ENCODE peak calls at places on chromosomes 16 and 17, in five cellular contexts. Z is IMR-90, P is HepG2, C is GM12878, U is SK-N-SH. T is an unnamed sample.

GRCh38 chr17:2084129-2084765 is 29.3 kb downstream of the HIC1 start:
- DNase-seq in U (peak; percentile 61), C (no peak), Z (peak; percentile 53), P (no peak), T (peak; percentile 63)

GRCh38 chr17:66655861-66656260 is 179.1 kb upstream of the CACNG5 start:
- DNase-seq in Z (peak; percentile 80), P (no peak), U (no peak), C (no peak), T (peak; percentile 17)

GRCh38 chr17:77644981-77645380 is 313.5 kb upstream of the TNRC6C start:
- DNase-seq in Z (no peak), U (no peak), C (no peak), P (no peak), T (peak; percentile 16)

GRCh38 chr16:2977440-2977839 is 2.8 kb downstream of the PKMYT1 start:
- DNase-seq in Z (no peak), U (no peak), C (no peak), P (no peak), T (no peak)

GRCh38 chr17:37676115-37676925 is 33.1 kb upstream of the DDX52 start:
- DNase-seq in Z (peak; percentile 64), P (peak; percentile 94), U (no peak), C (no peak), T (no peak)

GRCh38 chr17:9002610-9003354 is 18.5 kb upstream of the NTN1 start:
- DNase-seq in Z (no peak), C (no peak), P (no peak), U (peak; percentile 43), T (no peak)

GRCh38 chr16:50699345-50700159 is 6.1 kb downstream of the NOD2 start:
- DNase-seq in U (no peak), Z (peak; percentile 12), C (no peak), P (peak; percentile 18), T (no peak)

GRCh38 chr16:55478827-55479559 is at the start of gene MMP2:
- DNase-seq in C (no peak), P (no peak), Z (peak; percentile 79), U (peak; percentile 96), T (no peak)

GRCh38 chr17:42814633-42815399 is 9.3 kb downstream of the BECN1 start:
- DNase-seq in Z (peak; percentile 81), U (no peak), P (no peak), C (no peak), T (no peak)

GRCh38 chr17:58344047-58344790 is 7.8 kb downstream of the SUPT4H1 start:
- DNase-seq in U (no peak), P (no peak), C (peak; percentile 98), Z (no peak), T (no peak)

GRCh38 chr16:69087161-69087581 is 18.3 kb upstream of the HAS3 start:
- DNase-seq in U (no peak), P (no peak), C (no peak), Z (no peak), T (no peak)

GRCh38 chr17:49407981-49408501 is 6.6 kb downstream of the PHB1 start:
- DNase-seq in C (no peak), P (peak; percentile 87), Z (peak; percentile 56), U (peak; percentile 92), T (peak; percentile 81)

GRCh38 chr17:37299257-37299985 is 76.4 kb upstream of the C17orf78 start:
- DNase-seq in P (no peak), C (no peak), U (no peak), Z (no peak), T (no peak)

GRCh38 chr16:66441586-66442375 is 14.7 kb downstream of the BEAN1 start:
- DNase-seq in U (no peak), Z (peak; percentile 44), P (no peak), C (no peak), T (no peak)

GRCh38 chr16:66442502-66443268 is 15.6 kb downstream of the BEAN1 start:
- DNase-seq in Z (no peak), C (no peak), U (no peak), P (no peak), T (no peak)

GRCh38 chr16:66443269-66443652 is 16.2 kb downstream of the BEAN1 start:
- DNase-seq in C (no peak), Z (no peak), P (no peak), U (no peak), T (no peak)

GRCh38 chr16:66446737-66447136 is 19.6 kb downstream of the BEAN1 start:
- DNase-seq in Z (no peak), P (no peak), U (no peak), C (no peak), T (no peak)

GRCh38 chr16:66444049-66444481 is 17.0 kb downstream of the BEAN1 start:
- DNase-seq in Z (no peak), P (peak; percentile 55), U (no peak), C (no peak), T (no peak)
- TF ChIP-seq MXI1 in Z (no peak), P (no peak), U (no peak), C (no peak), T (no peak)

GRCh38 chr17:50800196-50800700 is 32.9 kb upstream of the ANKRD40CL start:
- DNase-seq in U (no peak), C (no peak), P (no peak), Z (no peak), T (no peak)
- TF ChIP-seq MXI1 in U (no peak), C (no peak), P (no peak), Z (no peak), T (no peak)

DNA sequence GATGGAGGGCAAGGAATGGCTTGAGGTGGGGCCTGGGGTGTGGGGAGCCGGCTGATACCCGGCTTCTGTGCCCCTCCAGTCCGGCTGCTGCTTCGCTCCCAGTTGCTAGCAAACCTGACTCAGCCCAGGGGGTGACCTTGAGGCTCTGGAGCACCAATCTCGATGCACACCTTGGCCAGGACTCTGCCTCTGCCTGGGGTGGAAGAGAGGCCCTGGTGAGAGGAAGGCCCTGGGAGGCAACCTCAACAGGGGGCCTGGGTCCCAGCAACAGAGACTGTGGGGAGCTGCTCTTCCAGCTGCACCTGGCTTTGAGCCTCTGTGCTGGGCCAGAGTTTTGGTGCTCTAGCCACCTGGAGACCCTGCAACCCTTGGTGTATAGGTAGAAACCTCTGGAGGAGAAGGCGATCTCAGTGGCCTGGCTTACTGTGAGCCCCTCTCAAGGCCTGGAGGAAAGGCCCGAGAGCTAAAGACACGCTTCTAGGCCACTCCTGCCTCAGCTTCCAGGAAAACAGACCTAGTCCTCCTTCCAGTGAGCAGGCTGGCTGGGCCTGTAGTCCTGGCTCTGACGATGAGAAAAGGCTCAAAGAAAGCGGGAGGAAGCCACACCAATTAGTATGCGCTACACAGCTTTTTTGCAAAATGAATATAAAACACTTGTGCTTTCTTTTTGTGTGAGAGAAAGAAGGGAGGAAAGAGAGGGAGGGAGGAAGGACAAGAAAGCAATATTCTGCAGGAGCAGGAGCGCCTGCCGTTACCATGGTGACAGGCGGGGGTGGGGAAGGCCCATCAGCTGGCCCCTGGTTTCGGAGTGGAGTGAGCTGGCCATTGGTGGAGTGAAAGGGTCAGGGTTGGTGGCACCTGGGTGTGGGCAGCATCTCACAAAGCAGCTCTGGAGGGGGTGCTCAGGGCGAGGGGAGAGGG is 51.0 kb downstream of the VAC14 start:
- DNase-seq in P (no peak), U (peak; percentile 51), Z (no peak), C (no peak), T (no peak)
- TF ChIP-seq MXI1 in P (no peak), U (no peak), Z (no peak), C (no peak), T (no peak)

DNA sequence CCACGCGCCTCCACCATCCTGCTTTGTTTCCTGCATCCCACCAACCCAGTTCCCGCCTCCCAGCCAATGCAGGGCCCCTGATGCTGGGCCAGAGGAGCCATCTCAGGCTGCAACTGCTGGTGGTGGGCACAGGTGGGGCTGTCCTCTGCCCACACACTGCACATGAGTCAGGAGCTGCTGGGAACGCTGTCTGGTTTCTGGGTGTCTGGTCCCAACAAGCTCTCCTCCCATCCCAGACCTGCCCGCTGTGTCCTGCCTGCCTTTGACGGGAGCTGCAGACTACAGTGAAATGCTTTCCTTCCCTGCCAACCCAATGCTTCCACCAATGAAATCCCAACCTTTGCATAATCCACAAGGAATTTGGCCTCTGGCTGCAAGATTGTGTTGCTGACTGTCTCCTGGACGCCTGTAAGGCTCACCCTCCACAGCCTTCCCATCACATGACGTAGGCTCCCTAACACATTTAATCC is 98.9 kb downstream of the N4BP1 start:
- DNase-seq in Z (peak; percentile 68), C (no peak), P (no peak), U (no peak), T (no peak)
- TF ChIP-seq MXI1 in Z (no peak), C (no peak), P (no peak), U (no peak), T (no peak)

GRCh38 chr16:13453938-13454553 is 465.9 kb upstream of the ERCC4 start:
- DNase-seq in Z (no peak), C (no peak), P (peak; percentile 38), U (peak; percentile 33), T (peak; percentile 41)
- TF ChIP-seq MXI1 in Z (no peak), C (no peak), P (no peak), U (no peak), T (no peak)

T was measured in K562.